ENCODE peak calls at places on chromosomes 2 and 18, in ten cellular contexts. One of them, this sample, is unnamed.

GRCh38 chr18:74197705-74198341 is 49.5 kb downstream of the TIMM21 start:
- DNase-seq in 8988T: no peak
- DNase-seq in NCI-H1092: no peak
- DNase-seq in uterus: no peak
- DNase-seq in amniotic epithelial cell: no peak
- DNase-seq in cardiac muscle cell: no peak
- DNase-seq in activated T-cell treated with anti-CD3 and anti-CD28 coated beads for 1 hour: no peak
- DNase-seq in HepG2: no peak
- DNase-seq in amygdala: no peak
- DNase-seq in HTR-8/SVneo: no peak
- DNase-seq in this sample: peak; percentile 76

GRCh38 chr2:73920577-73921545 is 5.8 kb upstream of the DGUOK start:
- DNase-seq in 8988T: peak; percentile 50
- DNase-seq in NCI-H1092: no peak
- DNase-seq in uterus: peak; percentile 25
- DNase-seq in amniotic epithelial cell: peak; percentile 29
- DNase-seq in cardiac muscle cell: peak; percentile 57
- DNase-seq in activated T-cell treated with anti-CD3 and anti-CD28 coated beads for 1 hour: peak; percentile 14
- DNase-seq in HepG2: peak; percentile 55
- DNase-seq in amygdala: no peak
- DNase-seq in HTR-8/SVneo: peak; percentile 32
- DNase-seq in this sample: no peak

GRCh38 chr2:241611062-241611461 is 25.9 kb downstream of the THAP4 start:
- DNase-seq in 8988T: no peak
- DNase-seq in NCI-H1092: no peak
- DNase-seq in uterus: no peak
- DNase-seq in amniotic epithelial cell: no peak
- DNase-seq in cardiac muscle cell: no peak
- DNase-seq in activated T-cell treated with anti-CD3 and anti-CD28 coated beads for 1 hour: no peak
- DNase-seq in HepG2: no peak
- DNase-seq in amygdala: no peak
- DNase-seq in HTR-8/SVneo: no peak
- DNase-seq in this sample: no peak

GRCh38 chr2:19178175-19178574 is 180.2 kb downstream of the OSR1 start:
- DNase-seq in 8988T: no peak
- DNase-seq in NCI-H1092: no peak
- DNase-seq in uterus: no peak
- DNase-seq in amniotic epithelial cell: peak; percentile 20
- DNase-seq in cardiac muscle cell: peak; percentile 16
- DNase-seq in activated T-cell treated with anti-CD3 and anti-CD28 coated beads for 1 hour: no peak
- DNase-seq in HepG2: no peak
- DNase-seq in amygdala: no peak
- DNase-seq in HTR-8/SVneo: no peak
- DNase-seq in this sample: no peak

GRCh38 chr2:10987439-10987838 is 75.7 kb downstream of the KCNF1 start:
- DNase-seq in 8988T: no peak
- DNase-seq in NCI-H1092: no peak
- DNase-seq in uterus: no peak
- DNase-seq in amniotic epithelial cell: no peak
- DNase-seq in cardiac muscle cell: no peak
- DNase-seq in activated T-cell treated with anti-CD3 and anti-CD28 coated beads for 1 hour: no peak
- DNase-seq in HepG2: no peak
- DNase-seq in amygdala: no peak
- DNase-seq in HTR-8/SVneo: no peak
- DNase-seq in this sample: no peak

GRCh38 chr18:53147472-53147871 is 807.5 kb downstream of the DCC start:
- DNase-seq in 8988T: no peak
- DNase-seq in NCI-H1092: no peak
- DNase-seq in uterus: no peak
- DNase-seq in amniotic epithelial cell: no peak
- DNase-seq in cardiac muscle cell: no peak
- DNase-seq in activated T-cell treated with anti-CD3 and anti-CD28 coated beads for 1 hour: no peak
- DNase-seq in HepG2: no peak
- DNase-seq in amygdala: no peak
- DNase-seq in HTR-8/SVneo: no peak
- DNase-seq in this sample: no peak

GRCh38 chr18:23106575-23106974 is 28.7 kb upstream of the CABLES1 start:
- DNase-seq in 8988T: peak; percentile 98
- DNase-seq in NCI-H1092: no peak
- DNase-seq in uterus: no peak
- DNase-seq in amniotic epithelial cell: peak; percentile 83
- DNase-seq in cardiac muscle cell: no peak
- DNase-seq in activated T-cell treated with anti-CD3 and anti-CD28 coated beads for 1 hour: no peak
- DNase-seq in HepG2: peak; percentile 78
- DNase-seq in amygdala: no peak
- DNase-seq in HTR-8/SVneo: peak; percentile 80
- DNase-seq in this sample: no peak

GRCh38 chr2:647691-648231 is 29.4 kb downstream of the TMEM18 start:
- DNase-seq in 8988T: no peak
- DNase-seq in NCI-H1092: no peak
- DNase-seq in uterus: no peak
- DNase-seq in amniotic epithelial cell: no peak
- DNase-seq in cardiac muscle cell: no peak
- DNase-seq in activated T-cell treated with anti-CD3 and anti-CD28 coated beads for 1 hour: no peak
- DNase-seq in HepG2: no peak
- DNase-seq in amygdala: no peak
- DNase-seq in HTR-8/SVneo: no peak
- DNase-seq in this sample: no peak

GRCh38 chr2:133885847-133886246 is 317.6 kb upstream of the NCKAP5 start:
- DNase-seq in 8988T: no peak
- DNase-seq in NCI-H1092: no peak
- DNase-seq in uterus: no peak
- DNase-seq in amniotic epithelial cell: no peak
- DNase-seq in cardiac muscle cell: no peak
- DNase-seq in activated T-cell treated with anti-CD3 and anti-CD28 coated beads for 1 hour: no peak
- DNase-seq in HepG2: no peak
- DNase-seq in amygdala: no peak
- DNase-seq in HTR-8/SVneo: no peak
- DNase-seq in this sample: no peak

GRCh38 chr2:197031805-197032204 is 105.3 kb upstream of the PGAP1 start:
- DNase-seq in 8988T: no peak
- DNase-seq in NCI-H1092: no peak
- DNase-seq in uterus: no peak
- DNase-seq in amniotic epithelial cell: no peak
- DNase-seq in cardiac muscle cell: no peak
- DNase-seq in activated T-cell treated with anti-CD3 and anti-CD28 coated beads for 1 hour: no peak
- DNase-seq in HepG2: no peak
- DNase-seq in amygdala: no peak
- DNase-seq in HTR-8/SVneo: no peak
- DNase-seq in this sample: no peak

GRCh38 chr2:42248846-42249245 is 79.7 kb downstream of the EML4 start:
- DNase-seq in 8988T: no peak
- DNase-seq in NCI-H1092: no peak
- DNase-seq in uterus: no peak
- DNase-seq in amniotic epithelial cell: no peak
- DNase-seq in cardiac muscle cell: peak; percentile 11
- DNase-seq in activated T-cell treated with anti-CD3 and anti-CD28 coated beads for 1 hour: no peak
- DNase-seq in HepG2: no peak
- DNase-seq in amygdala: no peak
- DNase-seq in HTR-8/SVneo: no peak
- DNase-seq in this sample: no peak

GRCh38 chr2:81324046-81324445 is 1019.5 kb upstream of the LRRTM1 start:
- DNase-seq in 8988T: no peak
- DNase-seq in NCI-H1092: no peak
- DNase-seq in uterus: no peak
- DNase-seq in amniotic epithelial cell: peak; percentile 3
- DNase-seq in cardiac muscle cell: peak; percentile 11
- DNase-seq in activated T-cell treated with anti-CD3 and anti-CD28 coated beads for 1 hour: no peak
- DNase-seq in HepG2: peak; percentile 16
- DNase-seq in amygdala: no peak
- DNase-seq in HTR-8/SVneo: no peak
- DNase-seq in this sample: no peak

GRCh38 chr2:84160461-84160860 is 298.6 kb downstream of the SUCLG1 start:
- DNase-seq in 8988T: no peak
- DNase-seq in NCI-H1092: peak; percentile 68
- DNase-seq in uterus: no peak
- DNase-seq in amniotic epithelial cell: no peak
- DNase-seq in cardiac muscle cell: no peak
- DNase-seq in activated T-cell treated with anti-CD3 and anti-CD28 coated beads for 1 hour: no peak
- DNase-seq in HepG2: no peak
- DNase-seq in amygdala: no peak
- DNase-seq in HTR-8/SVneo: no peak
- DNase-seq in this sample: no peak

GRCh38 chr18:9147440-9148238 is 11.1 kb downstream of the ANKRD12 start:
- DNase-seq in 8988T: no peak
- DNase-seq in NCI-H1092: peak; percentile 4
- DNase-seq in uterus: no peak
- DNase-seq in amniotic epithelial cell: peak; percentile 80
- DNase-seq in cardiac muscle cell: peak; percentile 63
- DNase-seq in activated T-cell treated with anti-CD3 and anti-CD28 coated beads for 1 hour: no peak
- DNase-seq in HepG2: peak; percentile 72
- DNase-seq in amygdala: peak; percentile 30
- DNase-seq in HTR-8/SVneo: peak; percentile 38
- DNase-seq in this sample: no peak

GRCh38 chr18:13213036-13213795 is 5.3 kb upstream of the LDLRAD4 start:
- DNase-seq in 8988T: no peak
- DNase-seq in NCI-H1092: no peak
- DNase-seq in uterus: no peak
- DNase-seq in amniotic epithelial cell: no peak
- DNase-seq in cardiac muscle cell: no peak
- DNase-seq in activated T-cell treated with anti-CD3 and anti-CD28 coated beads for 1 hour: no peak
- DNase-seq in HepG2: no peak
- DNase-seq in amygdala: no peak
- DNase-seq in HTR-8/SVneo: no peak
- DNase-seq in this sample: no peak

GRCh38 chr2:778680-779350 is 101.6 kb upstream of the TMEM18 start:
- DNase-seq in 8988T: no peak
- DNase-seq in NCI-H1092: no peak
- DNase-seq in uterus: no peak
- DNase-seq in amniotic epithelial cell: no peak
- DNase-seq in cardiac muscle cell: no peak
- DNase-seq in activated T-cell treated with anti-CD3 and anti-CD28 coated beads for 1 hour: no peak
- DNase-seq in HepG2: no peak
- DNase-seq in amygdala: no peak
- DNase-seq in HTR-8/SVneo: no peak
- DNase-seq in this sample: no peak

GRCh38 chr2:174771136-174771535 is 6.9 kb upstream of the CHRNA1 start:
- DNase-seq in 8988T: no peak
- DNase-seq in NCI-H1092: no peak
- DNase-seq in uterus: no peak
- DNase-seq in amniotic epithelial cell: no peak
- DNase-seq in cardiac muscle cell: no peak
- DNase-seq in activated T-cell treated with anti-CD3 and anti-CD28 coated beads for 1 hour: no peak
- DNase-seq in HepG2: no peak
- DNase-seq in amygdala: no peak
- DNase-seq in HTR-8/SVneo: no peak
- DNase-seq in this sample: no peak

GRCh38 chr2:119749405-119750066 is 10.2 kb upstream of the PTPN4 start:
- DNase-seq in 8988T: no peak
- DNase-seq in NCI-H1092: no peak
- DNase-seq in uterus: no peak
- DNase-seq in amniotic epithelial cell: no peak
- DNase-seq in cardiac muscle cell: no peak
- DNase-seq in activated T-cell treated with anti-CD3 and anti-CD28 coated beads for 1 hour: no peak
- DNase-seq in HepG2: no peak
- DNase-seq in amygdala: no peak
- DNase-seq in HTR-8/SVneo: no peak
- DNase-seq in this sample: no peak

GRCh38 chr2:12819098-12819465 is 102.3 kb downstream of the TRIB2 start:
- DNase-seq in 8988T: no peak
- DNase-seq in NCI-H1092: no peak
- DNase-seq in uterus: peak; percentile 82
- DNase-seq in amniotic epithelial cell: peak; percentile 100
- DNase-seq in cardiac muscle cell: peak; percentile 51
- DNase-seq in activated T-cell treated with anti-CD3 and anti-CD28 coated beads for 1 hour: no peak
- DNase-seq in HepG2: no peak
- DNase-seq in amygdala: no peak
- DNase-seq in HTR-8/SVneo: peak; percentile 80
- DNase-seq in this sample: no peak

GRCh38 chr18:41905786-41906527 is 49.1 kb upstream of the PIK3C3 start:
- DNase-seq in 8988T: no peak
- DNase-seq in NCI-H1092: no peak
- DNase-seq in uterus: no peak
- DNase-seq in amniotic epithelial cell: peak; percentile 64
- DNase-seq in cardiac muscle cell: peak; percentile 40
- DNase-seq in activated T-cell treated with anti-CD3 and anti-CD28 coated beads for 1 hour: no peak
- DNase-seq in HepG2: no peak
- DNase-seq in amygdala: no peak
- DNase-seq in HTR-8/SVneo: no peak
- DNase-seq in this sample: no peak

GRCh38 chr18:79853303-79853992 is 55.7 kb downstream of the KCNG2 start:
- DNase-seq in 8988T: no peak
- DNase-seq in NCI-H1092: no peak
- DNase-seq in uterus: no peak
- DNase-seq in amniotic epithelial cell: no peak
- DNase-seq in cardiac muscle cell: no peak
- DNase-seq in activated T-cell treated with anti-CD3 and anti-CD28 coated beads for 1 hour: no peak
- DNase-seq in HepG2: no peak
- DNase-seq in amygdala: no peak
- DNase-seq in HTR-8/SVneo: no peak
- DNase-seq in this sample: no peak

GRCh38 chr18:71951021-71951420 is 593.1 kb downstream of the CBLN2 start:
- DNase-seq in 8988T: no peak
- DNase-seq in NCI-H1092: no peak
- DNase-seq in uterus: no peak
- DNase-seq in amniotic epithelial cell: no peak
- DNase-seq in cardiac muscle cell: no peak
- DNase-seq in activated T-cell treated with anti-CD3 and anti-CD28 coated beads for 1 hour: no peak
- DNase-seq in HepG2: no peak
- DNase-seq in amygdala: peak; percentile 20
- DNase-seq in HTR-8/SVneo: no peak
- DNase-seq in this sample: no peak

GRCh38 chr18:22932885-22933205 is 283 bp upstream of the RBBP8 start:
- DNase-seq in 8988T: no peak
- DNase-seq in NCI-H1092: no peak
- DNase-seq in uterus: no peak
- DNase-seq in amniotic epithelial cell: no peak
- DNase-seq in cardiac muscle cell: no peak
- DNase-seq in activated T-cell treated with anti-CD3 and anti-CD28 coated beads for 1 hour: no peak
- DNase-seq in HepG2: no peak
- DNase-seq in amygdala: no peak
- DNase-seq in HTR-8/SVneo: no peak
- DNase-seq in this sample: no peak

GRCh38 chr18:63208676-63209075 is 110.9 kb downstream of the BCL2 start:
- DNase-seq in 8988T: no peak
- DNase-seq in NCI-H1092: no peak
- DNase-seq in uterus: no peak
- DNase-seq in amniotic epithelial cell: no peak
- DNase-seq in cardiac muscle cell: no peak
- DNase-seq in activated T-cell treated with anti-CD3 and anti-CD28 coated beads for 1 hour: no peak
- DNase-seq in HepG2: no peak
- DNase-seq in amygdala: no peak
- DNase-seq in HTR-8/SVneo: no peak
- DNase-seq in this sample: no peak

GRCh38 chr2:200479617-200480292 is 30.1 kb downstream of the KCTD18 start:
- DNase-seq in 8988T: no peak
- DNase-seq in NCI-H1092: no peak
- DNase-seq in uterus: no peak
- DNase-seq in amniotic epithelial cell: peak; percentile 90
- DNase-seq in cardiac muscle cell: no peak
- DNase-seq in activated T-cell treated with anti-CD3 and anti-CD28 coated beads for 1 hour: no peak
- DNase-seq in HepG2: peak; percentile 75
- DNase-seq in amygdala: no peak
- DNase-seq in HTR-8/SVneo: peak; percentile 32
- DNase-seq in this sample: no peak

GRCh38 chr2:75513616-75514170 is 47.0 kb downstream of the EVA1A start:
- DNase-seq in 8988T: no peak
- DNase-seq in NCI-H1092: no peak
- DNase-seq in uterus: no peak
- DNase-seq in amniotic epithelial cell: no peak
- DNase-seq in cardiac muscle cell: no peak
- DNase-seq in activated T-cell treated with anti-CD3 and anti-CD28 coated beads for 1 hour: no peak
- DNase-seq in HepG2: no peak
- DNase-seq in amygdala: no peak
- DNase-seq in HTR-8/SVneo: no peak
- DNase-seq in this sample: no peak

GRCh38 chr2:96342085-96342484 is 6.5 kb downstream of the NCAPH start:
- DNase-seq in 8988T: no peak
- DNase-seq in NCI-H1092: no peak
- DNase-seq in uterus: no peak
- DNase-seq in amniotic epithelial cell: peak; percentile 90
- DNase-seq in cardiac muscle cell: no peak
- DNase-seq in activated T-cell treated with anti-CD3 and anti-CD28 coated beads for 1 hour: peak; percentile 19
- DNase-seq in HepG2: peak; percentile 67
- DNase-seq in amygdala: no peak
- DNase-seq in HTR-8/SVneo: peak; percentile 69
- DNase-seq in this sample: no peak

GRCh38 chr2:53777134-53777533 is 9.5 kb downstream of the CHAC2 start:
- DNase-seq in 8988T: no peak
- DNase-seq in NCI-H1092: no peak
- DNase-seq in uterus: no peak
- DNase-seq in amniotic epithelial cell: no peak
- DNase-seq in cardiac muscle cell: no peak
- DNase-seq in activated T-cell treated with anti-CD3 and anti-CD28 coated beads for 1 hour: no peak
- DNase-seq in HepG2: no peak
- DNase-seq in amygdala: no peak
- DNase-seq in HTR-8/SVneo: no peak
- DNase-seq in this sample: no peak